ENCODE peak calls at places on chromosomes 11 and 22, in seven cellular contexts. M, E, T, N, B, L and A are unnamed samples.

GRCh38 chr11:1375161-1375954 is 14.4 kb upstream of the BRSK2 start:
- DNase-seq in T (no peak), B (no peak), E (no peak), N (no peak), L (no peak), M (no peak), A (no peak)

GRCh38 chr11:96328395-96329010 is 14.5 kb downstream of the MAML2 start:
- DNase-seq in T (no peak), N (no peak), M (no peak), B (peak; percentile 46), E (no peak), L (no peak), A (no peak)

GRCh38 chr11:121446752-121447156 is 5.4 kb upstream of the SORL1 start:
- DNase-seq in N (no peak), E (peak; percentile 67), T (no peak), B (peak; percentile 33), M (no peak), L (no peak), A (no peak)

GRCh38 chr11:26348776-26349175 is 16.8 kb downstream of the ANO3 start:
- DNase-seq in T (no peak), N (no peak), E (no peak), L (no peak), M (no peak), B (no peak), A (no peak)

GRCh38 chr11:113261709-113262475 is 52.5 kb upstream of the TTC12 start:
- DNase-seq in T (no peak), N (no peak), B (peak; percentile 88), E (no peak), L (no peak), M (no peak), A (no peak)

GRCh38 chr22:24512043-24512442 is 16.9 kb downstream of the UPB1 start:
- DNase-seq in L (no peak), T (no peak), B (no peak), E (no peak), M (no peak), N (no peak), A (no peak)

GRCh38 chr22:37241351-37242142 is 2.5 kb downstream of the RAC2 start:
- DNase-seq in E (no peak), M (no peak), T (no peak), N (no peak), B (no peak), L (peak; percentile 82), A (no peak)

GRCh38 chr22:33302549-33302948 is 244.4 kb upstream of the SYN3 start:
- DNase-seq in E (no peak), N (no peak), T (no peak), M (no peak), B (no peak), L (no peak), A (no peak)

GRCh38 chr11:128686745-128687177 is 7.1 kb upstream of the FLI1 start:
- DNase-seq in L (peak; percentile 81), T (no peak), B (peak; percentile 37), E (peak; percentile 66), M (no peak), N (no peak), A (no peak)

GRCh38 chr11:47412152-47412746 is 3.9 kb downstream of the SLC39A13 start:
- DNase-seq in T (no peak), M (no peak), N (no peak), B (no peak), E (peak; percentile 65), L (peak; percentile 83), A (no peak)

GRCh38 chr22:46835288-46835687 is 72.8 kb downstream of the TBC1D22A start:
- DNase-seq in T (no peak), B (no peak), L (no peak), E (no peak), M (no peak), N (no peak), A (no peak)

GRCh38 chr22:30890689-30891442 is 77.7 kb downstream of the MORC2 start:
- DNase-seq in B (peak; percentile 17), N (no peak), E (peak; percentile 52), L (peak; percentile 70), M (no peak), T (peak; percentile 3), A (no peak)

GRCh38 chr11:60780065-60780464 is 5.1 kb upstream of the MS4A10 start:
- DNase-seq in B (no peak), N (no peak), L (no peak), M (no peak), E (no peak), T (no peak), A (no peak)

GRCh38 chr11:72719551-72719950 is 32.7 kb downstream of the ARAP1 start:
- DNase-seq in N (no peak), L (no peak), B (no peak), E (no peak), T (no peak), M (no peak), A (no peak)

GRCh38 chr11:61485080-61485479 is 23.5 kb upstream of the LRRC10B start:
- DNase-seq in B (no peak), E (no peak), N (no peak), T (no peak), L (no peak), M (no peak), A (no peak)

GRCh38 chr11:121426476-121427454 is 25.3 kb upstream of the SORL1 start:
- DNase-seq in B (no peak), M (no peak), E (peak; percentile 77), T (no peak), L (peak; percentile 80), N (no peak), A (no peak)

GRCh38 chr11:69259072-69259471 is 34.9 kb upstream of the MYEOV start:
- DNase-seq in E (no peak), B (no peak), M (no peak), L (no peak), T (no peak), N (no peak), A (no peak)

GRCh38 chr22:42702675-42703074 is 18.0 kb downstream of the A4GALT start:
- DNase-seq in M (no peak), N (no peak), T (no peak), B (no peak), E (no peak), L (no peak), A (no peak)

GRCh38 chr11:1888347-1888753 is 3.3 kb downstream of the PRR33 start:
- DNase-seq in T (no peak), B (no peak), M (no peak), E (no peak), N (no peak), L (peak; percentile 65), A (no peak)

GRCh38 chr22:30196141-30196866 is 50.3 kb downstream of the LIF start:
- DNase-seq in E (no peak), N (peak; percentile 79), M (peak; percentile 63), B (peak; percentile 100), T (no peak), L (peak; percentile 75), A (peak; percentile 97)

GRCh38 chr11:102109896-102110760 is at the start of gene YAP1:
- DNase-seq in L (peak; percentile 84), T (peak; percentile 14), N (no peak), M (peak; percentile 31), B (peak; percentile 97), E (peak; percentile 50), A (no peak)

GRCh38 chr22:30170126-30170525 is 76.4 kb downstream of the LIF start:
- DNase-seq in N (no peak), B (no peak), L (no peak), T (no peak), E (no peak), M (no peak), A (no peak)

GRCh38 chr11:92342034-92342433 is 117.4 kb downstream of the FAT3 start:
- DNase-seq in M (no peak), B (no peak), E (no peak), T (no peak), L (no peak), N (no peak), A (no peak)

GRCh38 chr11:84969103-84969502 is 658.0 kb downstream of the DLG2 start:
- DNase-seq in N (no peak), L (no peak), T (no peak), B (peak; percentile 49), E (no peak), M (no peak), A (no peak)

GRCh38 chr11:119192111-119192510 is 6.8 kb downstream of the NHERF4 start:
- DNase-seq in B (no peak), L (no peak), M (no peak), E (no peak), N (no peak), T (no peak), A (no peak)

GRCh38 chr11:76655466-76656086 is 15.0 kb downstream of the LRRC32 start:
- DNase-seq in M (no peak), L (no peak), B (no peak), N (no peak), E (no peak), T (no peak), A (peak; percentile 85)

GRCh38 chr22:36374603-36375024 is 13.2 kb downstream of the MYH9 start:
- DNase-seq in N (no peak), E (no peak), B (peak; percentile 53), M (no peak), L (no peak), T (no peak), A (no peak)

GRCh38 chr11:2377511-2378443 is 667 bp downstream of the CD81 start:
- DNase-seq in L (peak; percentile 78), N (no peak), M (no peak), T (no peak), E (peak; percentile 64), B (peak; percentile 58), A (no peak)

GRCh38 chr11:128716231-128716630 is 22.4 kb downstream of the FLI1 start:
- DNase-seq in T (no peak), E (no peak), N (no peak), B (peak; percentile 55), M (no peak), L (peak; percentile 62), A (no peak)